ENCODE peak calls at places on chromosomes 16 and 17, in ten cellular contexts. One of them, this sample, is unnamed. For H3K4me1, the result is how much of the 10 kb centered on the place peaks cover.

GRCh38 chr17:63786961-63787711 is 13.2 kb downstream of the DDX42 start:
- DNase-seq in lung: no peak
- DNase-seq in cardiac muscle cell: no peak
- DNase-seq in mucosa of descending colon: no peak
- DNase-seq in adrenal gland: no peak
- DNase-seq in A549: no peak
- DNase-seq in PC-3: peak
- DNase-seq in GM23338: no peak
- DNase-seq in gastrocnemius medialis: no peak
- DNase-seq in sigmoid colon: no peak
- DNase-seq in this sample: no peak

GRCh38 chr16:69494993-69495392 is 70.6 kb downstream of the CYB5B start:
- DNase-seq in gastrocnemius medialis: no peak
- DNase-seq in lung: peak
- DNase-seq in sigmoid colon: no peak
- DNase-seq in adrenal gland: no peak
- DNase-seq in GM23338: peak
- DNase-seq in PC-3: peak
- DNase-seq in cardiac muscle cell: peak
- DNase-seq in mucosa of descending colon: no peak
- DNase-seq in A549: no peak
- DNase-seq in this sample: no peak

GRCh38 chr17:75981019-75981615 is 2.1 kb downstream of the TEN1 start:
- DNase-seq in sigmoid colon: no peak
- DNase-seq in gastrocnemius medialis: no peak
- DNase-seq in PC-3: no peak
- DNase-seq in adrenal gland: no peak
- DNase-seq in lung: no peak
- DNase-seq in mucosa of descending colon: no peak
- DNase-seq in A549: no peak
- DNase-seq in cardiac muscle cell: no peak
- DNase-seq in GM23338: no peak
- DNase-seq in this sample: no peak

GRCh38 chr16:13928644-13929043 is 8.7 kb downstream of the ERCC4 start:
- DNase-seq in cardiac muscle cell: no peak
- DNase-seq in GM23338: no peak
- DNase-seq in lung: no peak
- DNase-seq in adrenal gland: no peak
- DNase-seq in PC-3: no peak
- DNase-seq in mucosa of descending colon: no peak
- DNase-seq in gastrocnemius medialis: no peak
- DNase-seq in sigmoid colon: no peak
- DNase-seq in A549: no peak
- DNase-seq in this sample: no peak

GRCh38 chr16:80150978-80151705 is 389.7 kb upstream of the DYNLRB2 start:
- DNase-seq in A549: no peak
- DNase-seq in mucosa of descending colon: no peak
- DNase-seq in GM23338: no peak
- DNase-seq in lung: no peak
- DNase-seq in cardiac muscle cell: no peak
- DNase-seq in adrenal gland: no peak
- DNase-seq in gastrocnemius medialis: no peak
- DNase-seq in PC-3: no peak
- DNase-seq in sigmoid colon: no peak
- DNase-seq in this sample: no peak

GRCh38 chr16:17001471-17001870 is 469.3 kb downstream of the XYLT1 start:
- DNase-seq in A549: no peak
- DNase-seq in cardiac muscle cell: no peak
- DNase-seq in adrenal gland: no peak
- DNase-seq in mucosa of descending colon: no peak
- DNase-seq in gastrocnemius medialis: no peak
- DNase-seq in sigmoid colon: no peak
- DNase-seq in lung: no peak
- DNase-seq in GM23338: no peak
- DNase-seq in PC-3: no peak
- DNase-seq in this sample: no peak

GRCh38 chr17:49401971-49402491 is 12.7 kb downstream of the PHB1 start:
- DNase-seq in cardiac muscle cell: no peak
- DNase-seq in GM23338: no peak
- DNase-seq in PC-3: no peak
- DNase-seq in gastrocnemius medialis: no peak
- DNase-seq in adrenal gland: no peak
- DNase-seq in lung: no peak
- DNase-seq in sigmoid colon: peak
- DNase-seq in A549: no peak
- DNase-seq in mucosa of descending colon: no peak
- DNase-seq in this sample: no peak

GRCh38 chr17:64992325-64992802 is 64.2 kb downstream of the GNA13 start:
- DNase-seq in cardiac muscle cell: no peak
- DNase-seq in gastrocnemius medialis: no peak
- DNase-seq in sigmoid colon: no peak
- DNase-seq in GM23338: no peak
- DNase-seq in adrenal gland: peak
- DNase-seq in mucosa of descending colon: no peak
- DNase-seq in A549: peak
- DNase-seq in lung: no peak
- DNase-seq in PC-3: peak
- DNase-seq in this sample: no peak

GRCh38 chr16:72312862-72313261 is 140.9 kb upstream of the PMFBP1 start:
- DNase-seq in sigmoid colon: no peak
- DNase-seq in cardiac muscle cell: no peak
- DNase-seq in gastrocnemius medialis: no peak
- DNase-seq in GM23338: peak
- DNase-seq in adrenal gland: no peak
- DNase-seq in A549: no peak
- DNase-seq in mucosa of descending colon: no peak
- DNase-seq in PC-3: no peak
- DNase-seq in lung: no peak
- DNase-seq in this sample: no peak

GRCh38 chr17:39634384-39634871 is 2.5 kb upstream of the STARD3 start:
- DNase-seq in gastrocnemius medialis: no peak
- DNase-seq in GM23338: peak
- DNase-seq in cardiac muscle cell: peak
- DNase-seq in PC-3: peak
- DNase-seq in lung: no peak
- DNase-seq in adrenal gland: peak
- DNase-seq in mucosa of descending colon: no peak
- DNase-seq in sigmoid colon: no peak
- DNase-seq in A549: peak
- DNase-seq in this sample: no peak

GRCh38 chr16:85458952-85459351 is 154.2 kb upstream of the GSE1 start:
- DNase-seq in cardiac muscle cell: no peak
- DNase-seq in adrenal gland: no peak
- DNase-seq in sigmoid colon: no peak
- DNase-seq in PC-3: no peak
- DNase-seq in A549: no peak
- DNase-seq in gastrocnemius medialis: no peak
- DNase-seq in mucosa of descending colon: no peak
- DNase-seq in lung: no peak
- DNase-seq in GM23338: no peak
- DNase-seq in this sample: no peak
- H3K4me1 ChIP-seq in cardiac muscle cell: half or more
- H3K4me1 ChIP-seq in adrenal gland: half or more
- H3K4me1 ChIP-seq in sigmoid colon: under half
- H3K4me1 ChIP-seq in PC-3: under half
- H3K4me1 ChIP-seq in A549: under half
- H3K4me1 ChIP-seq in gastrocnemius medialis: under half
- H3K4me1 ChIP-seq in mucosa of descending colon: under half
- H3K4me1 ChIP-seq in lung: under half
- H3K4me1 ChIP-seq in GM23338: under half
- H3K4me1 ChIP-seq in this sample: under half

GRCh38 chr17:81712468-81713003 is 452 bp downstream of the SLC25A10 start:
- DNase-seq in GM23338: no peak
- DNase-seq in lung: no peak
- DNase-seq in A549: peak
- DNase-seq in PC-3: peak
- DNase-seq in gastrocnemius medialis: no peak
- DNase-seq in mucosa of descending colon: no peak
- DNase-seq in sigmoid colon: peak
- DNase-seq in adrenal gland: no peak
- DNase-seq in cardiac muscle cell: peak
- DNase-seq in this sample: peak

GRCh38 chr17:81714412-81715106 is 2.5 kb downstream of the SLC25A10 start:
- DNase-seq in A549: no peak
- DNase-seq in lung: no peak
- DNase-seq in gastrocnemius medialis: no peak
- DNase-seq in PC-3: no peak
- DNase-seq in mucosa of descending colon: peak
- DNase-seq in sigmoid colon: peak
- DNase-seq in GM23338: no peak
- DNase-seq in cardiac muscle cell: no peak
- DNase-seq in adrenal gland: no peak
- DNase-seq in this sample: no peak

GRCh38 chr17:81715107-81715871 is 3.2 kb downstream of the SLC25A10 start:
- DNase-seq in PC-3: no peak
- DNase-seq in GM23338: no peak
- DNase-seq in lung: no peak
- DNase-seq in gastrocnemius medialis: no peak
- DNase-seq in cardiac muscle cell: no peak
- DNase-seq in mucosa of descending colon: no peak
- DNase-seq in sigmoid colon: peak
- DNase-seq in adrenal gland: no peak
- DNase-seq in A549: no peak
- DNase-seq in this sample: peak

GRCh38 chr17:81713004-81713555 is 996 bp downstream of the SLC25A10 start:
- DNase-seq in sigmoid colon: peak
- DNase-seq in gastrocnemius medialis: no peak
- DNase-seq in cardiac muscle cell: no peak
- DNase-seq in mucosa of descending colon: peak
- DNase-seq in GM23338: no peak
- DNase-seq in PC-3: peak
- DNase-seq in A549: no peak
- DNase-seq in lung: no peak
- DNase-seq in adrenal gland: no peak
- DNase-seq in this sample: no peak

GRCh38 chr17:81713556-81714411 is 1.7 kb downstream of the SLC25A10 start:
- DNase-seq in GM23338: no peak
- DNase-seq in mucosa of descending colon: peak
- DNase-seq in cardiac muscle cell: no peak
- DNase-seq in gastrocnemius medialis: no peak
- DNase-seq in A549: no peak
- DNase-seq in sigmoid colon: peak
- DNase-seq in adrenal gland: no peak
- DNase-seq in PC-3: peak
- DNase-seq in lung: no peak
- DNase-seq in this sample: no peak
- H3K4me3 ChIP-seq in GM23338: peak
- H3K4me3 ChIP-seq in mucosa of descending colon: no peak
- H3K4me3 ChIP-seq in cardiac muscle cell: no peak
- H3K4me3 ChIP-seq in gastrocnemius medialis: no peak
- H3K4me3 ChIP-seq in A549: peak
- H3K4me3 ChIP-seq in sigmoid colon: no peak
- H3K4me3 ChIP-seq in adrenal gland: no peak
- H3K4me3 ChIP-seq in PC-3: peak
- H3K4me3 ChIP-seq in lung: no peak
- H3K4me3 ChIP-seq in this sample: peak

GRCh38 chr16:88050952-88051660 is 99.9 kb downstream of the BANP start:
- DNase-seq in A549: no peak
- DNase-seq in lung: no peak
- DNase-seq in gastrocnemius medialis: no peak
- DNase-seq in sigmoid colon: peak
- DNase-seq in cardiac muscle cell: no peak
- DNase-seq in GM23338: no peak
- DNase-seq in mucosa of descending colon: peak
- DNase-seq in adrenal gland: no peak
- DNase-seq in PC-3: no peak
- DNase-seq in this sample: no peak

GRCh38 chr16:88045820-88046303 is 94.6 kb downstream of the BANP start:
- DNase-seq in GM23338: no peak
- DNase-seq in gastrocnemius medialis: no peak
- DNase-seq in cardiac muscle cell: no peak
- DNase-seq in mucosa of descending colon: peak
- DNase-seq in lung: no peak
- DNase-seq in A549: no peak
- DNase-seq in PC-3: no peak
- DNase-seq in sigmoid colon: no peak
- DNase-seq in adrenal gland: no peak
- DNase-seq in this sample: peak

GRCh38 chr16:88049561-88050545 is 98.6 kb downstream of the BANP start:
- DNase-seq in GM23338: no peak
- DNase-seq in gastrocnemius medialis: no peak
- DNase-seq in sigmoid colon: peak
- DNase-seq in PC-3: no peak
- DNase-seq in cardiac muscle cell: peak
- DNase-seq in mucosa of descending colon: peak
- DNase-seq in A549: no peak
- DNase-seq in lung: no peak
- DNase-seq in adrenal gland: no peak
- DNase-seq in this sample: no peak

GRCh38 chr16:88049020-88049419 is 97.8 kb downstream of the BANP start:
- DNase-seq in cardiac muscle cell: no peak
- DNase-seq in mucosa of descending colon: no peak
- DNase-seq in lung: no peak
- DNase-seq in gastrocnemius medialis: no peak
- DNase-seq in A549: no peak
- DNase-seq in GM23338: no peak
- DNase-seq in PC-3: no peak
- DNase-seq in sigmoid colon: no peak
- DNase-seq in adrenal gland: no peak
- DNase-seq in this sample: no peak

DNA sequence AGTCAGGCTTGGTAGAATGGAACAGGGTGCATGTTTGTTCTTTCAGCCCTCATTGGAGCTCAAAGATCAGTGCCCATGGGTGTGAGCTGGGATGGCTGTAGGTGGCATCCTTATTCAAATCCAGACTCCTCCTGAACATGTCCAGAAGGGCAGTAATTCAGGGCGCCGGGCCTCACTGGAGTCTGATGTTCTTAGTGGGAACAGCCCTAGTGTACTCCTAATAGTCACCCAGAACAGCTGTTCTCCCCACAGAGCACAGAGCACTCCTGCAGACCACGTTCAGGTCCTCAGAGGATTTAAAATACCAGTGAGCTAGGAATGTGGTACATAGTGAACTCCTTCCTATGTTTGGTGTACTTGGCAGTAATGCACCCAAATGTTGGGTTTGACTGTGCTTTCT is 96.2 kb downstream of the BANP start:
- DNase-seq in cardiac muscle cell: no peak
- DNase-seq in lung: no peak
- DNase-seq in A549: no peak
- DNase-seq in adrenal gland: no peak
- DNase-seq in GM23338: no peak
- DNase-seq in gastrocnemius medialis: no peak
- DNase-seq in PC-3: no peak
- DNase-seq in sigmoid colon: no peak
- DNase-seq in mucosa of descending colon: no peak
- DNase-seq in this sample: no peak
- H3K4me1 ChIP-seq in cardiac muscle cell: under half
- H3K4me1 ChIP-seq in lung: under half
- H3K4me1 ChIP-seq in A549: under half
- H3K4me1 ChIP-seq in adrenal gland: under half
- H3K4me1 ChIP-seq in GM23338: under half
- H3K4me1 ChIP-seq in gastrocnemius medialis: under half
- H3K4me1 ChIP-seq in PC-3: under half
- H3K4me1 ChIP-seq in sigmoid colon: under half
- H3K4me1 ChIP-seq in mucosa of descending colon: under half
- H3K4me1 ChIP-seq in this sample: under half

GRCh38 chr17:58325289-58325726 is 3.3 kb downstream of the TSPOAP1 start:
- DNase-seq in mucosa of descending colon: peak
- DNase-seq in adrenal gland: peak
- DNase-seq in PC-3: no peak
- DNase-seq in GM23338: peak
- DNase-seq in lung: no peak
- DNase-seq in sigmoid colon: no peak
- DNase-seq in gastrocnemius medialis: no peak
- DNase-seq in cardiac muscle cell: peak
- DNase-seq in A549: no peak
- DNase-seq in this sample: no peak
- H3K4me3 ChIP-seq in mucosa of descending colon: no peak
- H3K4me3 ChIP-seq in adrenal gland: no peak
- H3K4me3 ChIP-seq in PC-3: peak
- H3K4me3 ChIP-seq in GM23338: peak
- H3K4me3 ChIP-seq in lung: no peak
- H3K4me3 ChIP-seq in sigmoid colon: peak
- H3K4me3 ChIP-seq in gastrocnemius medialis: no peak
- H3K4me3 ChIP-seq in cardiac muscle cell: no peak
- H3K4me3 ChIP-seq in A549: no peak
- H3K4me3 ChIP-seq in this sample: peak

This sample was measured in pancreas.